ENCODE peak calls at places on chromosomes 12 and 14, in nine cellular contexts. M, V, Q, U, P, Z, K, A and D are unnamed samples.

GRCh38 chr12:14931359-14931758 is 7.0 kb downstream of the ERP27 start:
- DNase-seq in P (no peak), U (no peak), Z (no peak), A (no peak), Q (no peak), M (no peak), K (no peak), V (no peak), D (no peak)

GRCh38 chr12:5430639-5431603 is 987 bp upstream of the NTF3 start:
- DNase-seq in M (peak; percentile 41), Q (no peak), Z (no peak), V (no peak), P (no peak), K (no peak), A (peak; percentile 28), U (no peak), D (no peak)

GRCh38 chr12:64587447-64587846 is 22.8 kb upstream of the RASSF3 start:
- DNase-seq in M (peak; percentile 18), U (no peak), Z (no peak), A (no peak), V (no peak), P (no peak), Q (no peak), K (no peak), D (no peak)

GRCh38 chr12:55060970-55061543 is 41.3 kb downstream of the NEUROD4 start:
- DNase-seq in U (no peak), P (no peak), A (no peak), Z (no peak), K (no peak), V (no peak), M (no peak), Q (no peak), D (no peak)

GRCh38 chr12:6053541-6053940 is 70.9 kb downstream of the VWF start:
- DNase-seq in K (no peak), A (no peak), M (no peak), P (no peak), U (no peak), Q (peak; percentile 33), Z (no peak), V (no peak), D (no peak)

GRCh38 chr12:40473979-40474378 is 218.3 kb upstream of the CNTN1 start:
- DNase-seq in Z (no peak), A (no peak), Q (no peak), K (no peak), P (no peak), U (no peak), V (no peak), M (no peak), D (no peak)

GRCh38 chr12:109386079-109386473 is 38.4 kb downstream of the MYO1H start:
- DNase-seq in M (no peak), K (no peak), Q (peak; percentile 20), Z (no peak), P (no peak), V (no peak), U (no peak), A (no peak), D (no peak)

GRCh38 chr14:80278293-80279037 is 67.2 kb upstream of the DIO2 start:
- DNase-seq in Q (no peak), M (no peak), Z (no peak), U (no peak), V (no peak), K (no peak), A (no peak), P (no peak), D (no peak)

GRCh38 chr12:120158351-120158750 is 36.2 kb downstream of the GCN1 start:
- DNase-seq in U (no peak), M (no peak), K (no peak), A (no peak), V (no peak), P (no peak), Z (no peak), Q (no peak), D (no peak)

GRCh38 chr12:10701226-10701681 is 21.9 kb downstream of the YBX3 start:
- DNase-seq in U (no peak), A (no peak), M (no peak), Q (no peak), Z (no peak), P (no peak), V (no peak), K (no peak), D (no peak)

GRCh38 chr12:88242161-88242925 is 100.2 kb downstream of the TMTC3 start:
- DNase-seq in V (peak; percentile 31), Q (no peak), K (peak; percentile 87), P (peak; percentile 84), Z (no peak), U (no peak), M (no peak), A (no peak), D (no peak)

GRCh38 chr14:23577710-23578392 is 739 bp downstream of the JPH4 start:
- DNase-seq in P (no peak), Q (no peak), K (no peak), V (no peak), Z (no peak), M (peak; percentile 83), U (no peak), A (peak; percentile 84), D (no peak)

GRCh38 chr14:64422006-64422405 is 33.9 kb downstream of the MTHFD1 start:
- DNase-seq in Q (no peak), K (no peak), M (no peak), P (no peak), A (no peak), V (no peak), Z (no peak), U (no peak), D (no peak)

GRCh38 chr14:68333265-68333664 is 459.6 kb downstream of the ZFP36L1 start:
- DNase-seq in U (no peak), M (no peak), K (no peak), A (no peak), V (no peak), Q (no peak), Z (no peak), P (no peak), D (no peak)

GRCh38 chr14:23539209-23539866 is 12.2 kb downstream of the ZFHX2 start:
- DNase-seq in U (peak; percentile 72), Q (peak; percentile 86), Z (no peak), K (peak; percentile 19), M (peak; percentile 96), P (no peak), V (peak; percentile 61), A (peak; percentile 92), D (peak; percentile 36)

GRCh38 chr14:74963705-74964271 is 8.4 kb upstream of the PGF start:
- DNase-seq in U (no peak), Q (no peak), Z (no peak), V (no peak), P (no peak), M (no peak), K (no peak), A (no peak), D (no peak)

GRCh38 chr12:15979096-15980091 is 68.3 kb downstream of the DERA start:
- DNase-seq in Z (no peak), Q (peak; percentile 38), V (peak; percentile 51), A (peak; percentile 45), U (peak; percentile 34), P (no peak), K (no peak), M (peak; percentile 67), D (no peak)

DNA sequence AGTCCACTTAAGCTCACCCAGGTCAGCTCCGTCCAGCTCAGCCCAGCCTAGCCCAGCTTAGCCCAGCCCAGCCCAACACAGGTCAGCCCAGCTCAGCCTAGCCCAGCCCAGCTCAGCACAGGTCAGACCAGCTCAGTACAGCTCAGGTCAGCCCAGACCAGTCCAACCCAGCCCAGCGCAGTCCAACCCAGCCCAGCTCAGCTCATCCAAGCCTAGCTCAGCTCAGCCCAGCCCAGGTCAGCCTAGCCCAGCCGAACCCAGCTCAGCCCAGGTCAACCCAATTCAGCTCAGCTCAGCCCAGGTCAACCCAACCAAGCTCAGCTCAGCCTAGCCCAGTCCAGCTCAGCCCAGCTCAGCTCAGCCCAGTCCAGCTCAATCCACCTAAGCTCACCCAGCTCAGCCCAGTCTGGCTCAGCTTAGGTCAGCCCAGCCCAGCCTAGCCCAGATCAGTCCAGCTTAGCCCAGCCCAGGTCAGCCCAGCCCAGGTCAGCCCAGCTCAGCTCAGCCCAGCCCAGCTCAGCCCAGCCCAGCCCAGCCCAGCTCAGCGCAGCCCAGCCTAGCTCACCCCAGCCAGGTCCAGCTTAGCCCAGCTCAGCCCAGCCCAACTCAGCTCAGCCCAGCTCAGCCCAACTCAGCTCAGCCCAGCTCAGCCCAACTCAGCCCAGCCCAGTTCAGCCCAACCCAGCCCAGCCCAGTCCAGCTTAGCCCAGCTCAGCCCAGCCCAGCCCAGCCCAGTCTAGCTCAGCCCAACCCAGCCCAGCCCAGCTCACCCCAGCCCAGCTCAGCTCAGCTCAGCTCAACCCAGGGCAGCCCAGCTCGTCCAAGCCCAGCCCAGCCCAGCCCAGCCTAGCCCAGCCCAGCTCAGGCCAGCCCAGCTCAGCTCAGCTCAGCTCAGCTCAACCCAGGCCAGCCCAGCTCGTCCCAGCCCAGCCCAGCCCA is 184.0 kb downstream of the TMEM121 start:
- DNase-seq in P (no peak), Q (no peak), U (no peak), V (no peak), K (no peak), M (no peak), Z (no peak), A (no peak), D (no peak)
- TF ChIP-seq REST in P (no peak), Q (no peak), U (no peak), V (no peak), K (no peak), M (no peak), Z (no peak), A (no peak), D (no peak)

GRCh38 chr14:20179218-20179617 is 11.5 kb upstream of the OR11G2 start:
- DNase-seq in P (no peak), M (peak; percentile 1), Z (no peak), V (no peak), A (no peak), U (no peak), K (no peak), Q (no peak), D (peak; percentile 78)
- TF ChIP-seq REST in P (no peak), M (no peak), Z (no peak), V (no peak), A (no peak), U (no peak), K (no peak), Q (no peak), D (no peak)

GRCh38 chr14:31228533-31228932 is 20.9 kb upstream of the HECTD1 start:
- DNase-seq in V (no peak), P (no peak), Q (no peak), Z (no peak), A (no peak), U (no peak), M (no peak), K (no peak), D (no peak)
- TF ChIP-seq REST in V (no peak), P (no peak), Q (no peak), Z (no peak), A (no peak), U (no peak), M (no peak), K (no peak), D (no peak)

DNA sequence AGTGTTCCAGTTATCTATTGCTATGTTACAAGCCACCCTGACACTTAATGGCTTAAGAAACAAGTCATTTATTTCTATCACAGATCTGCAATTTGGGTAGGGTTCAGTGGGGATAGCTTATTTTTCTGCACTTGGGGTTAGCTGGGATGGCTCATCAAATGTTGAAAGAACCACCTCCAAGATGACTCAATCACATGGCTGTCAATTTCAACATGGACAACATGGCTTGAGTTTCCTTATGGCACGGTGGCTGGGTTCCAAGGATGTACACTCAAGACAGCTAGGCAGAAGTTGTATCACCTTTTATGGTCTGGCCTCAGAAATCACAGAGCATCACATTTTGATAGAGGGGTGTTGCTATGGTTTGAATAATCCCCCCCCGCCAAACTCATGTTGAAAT is 24.5 kb upstream of the IGF1 start:
- DNase-seq in A (no peak), U (no peak), Z (no peak), M (no peak), Q (no peak), K (no peak), P (no peak), V (no peak), D (peak; percentile 90)
- TF ChIP-seq REST in A (no peak), U (no peak), Z (no peak), M (no peak), Q (no peak), K (no peak), P (no peak), V (no peak), D (no peak)